ENCODE peak calls at places on chromosome 18, in seven cellular contexts. L, C, H, W, Z, X and F are unnamed samples.

GRCh38 chr18:36153203-36153602 is 23.5 kb downstream of the ELP2 start:
- DNase-seq in L (no peak), C (no peak), H (no peak), W (no peak), Z (no peak), X (no peak), F (no peak)

GRCh38 chr18:53458266-53458665 is 766.2 kb downstream of the MBD2 start:
- DNase-seq in L (no peak), C (no peak), H (no peak), W (no peak), Z (no peak), X (no peak), F (no peak)

GRCh38 chr18:33567705-33568104 is 10.3 kb upstream of the ASXL3 start:
- DNase-seq in L (no peak), C (no peak), H (no peak), W (no peak), Z (no peak), X (no peak), F (no peak)

GRCh38 chr18:73691118-73691517 is 456.5 kb downstream of the FBXO15 start:
- DNase-seq in L (no peak), C (no peak), H (no peak), W (no peak), Z (no peak), X (no peak), F (no peak)

GRCh38 chr18:26312196-26312595 is 86.0 kb downstream of the TAF4B start:
- DNase-seq in L (no peak), C (no peak), H (no peak), W (no peak), Z (no peak), X (no peak), F (no peak)

GRCh38 chr18:57743008-57743407 is 60.1 kb downstream of the ATP8B1 start:
- DNase-seq in L (no peak), C (no peak), H (no peak), W (no peak), Z (no peak), X (no peak), F (no peak)

GRCh38 chr18:70380915-70381896 is 92.4 kb downstream of the SOCS6 start:
- DNase-seq in L (peak), C (no peak), H (no peak), W (no peak), Z (no peak), X (peak), F (no peak)

GRCh38 chr18:830315-830901 is 18.4 kb upstream of the YES1 start:
- DNase-seq in L (peak), C (no peak), H (no peak), W (no peak), Z (no peak), X (no peak), F (peak)

GRCh38 chr18:54267688-54268087 is 1.6 kb upstream of the POLI start:
- DNase-seq in L (no peak), C (no peak), H (no peak), W (no peak), Z (no peak), X (no peak), F (no peak)

GRCh38 chr18:22503803-22504202 is 86.1 kb upstream of the CTAGE1 start:
- DNase-seq in L (no peak), C (no peak), H (no peak), W (no peak), Z (no peak), X (no peak), F (no peak)

GRCh38 chr18:22309191-22309590 is 108.5 kb downstream of the CTAGE1 start:
- DNase-seq in L (no peak), C (no peak), H (no peak), W (no peak), Z (no peak), X (no peak), F (no peak)

GRCh38 chr18:55524353-55525123 is 63.5 kb downstream of the TCF4 start:
- DNase-seq in L (no peak), C (no peak), H (no peak), W (no peak), Z (no peak), X (no peak), F (no peak)

GRCh38 chr18:68436485-68436884 is 278.4 kb downstream of the TMX3 start:
- DNase-seq in L (no peak), C (no peak), H (no peak), W (no peak), Z (no peak), X (no peak), F (no peak)

GRCh38 chr18:9643549-9643948 is 29.2 kb upstream of the PPP4R1 start:
- DNase-seq in L (no peak), C (peak), H (no peak), W (peak), Z (no peak), X (no peak), F (no peak)
- TF ChIP-seq EP300 in L (no peak), C (peak), H (no peak), W (no peak), Z (no peak), X (no peak), F (peak)

GRCh38 chr18:59453468-59453961 is 94.5 kb upstream of the LMAN1 start:
- DNase-seq in L (no peak), C (no peak), H (no peak), W (no peak), Z (no peak), X (no peak), F (no peak)
- TF ChIP-seq EP300 in L (no peak), C (no peak), H (no peak), W (no peak), Z (no peak), X (no peak), F (no peak)

GRCh38 chr18:3875376-3875775 is 425.4 kb downstream of the TGIF1 start:
- DNase-seq in L (no peak), C (no peak), H (no peak), W (no peak), Z (no peak), X (no peak), F (no peak)

GRCh38 chr18:3873211-3873610 is 423.2 kb downstream of the TGIF1 start:
- DNase-seq in L (no peak), C (no peak), H (no peak), W (no peak), Z (no peak), X (no peak), F (no peak)

GRCh38 chr18:3873698-3874495 is 423.9 kb downstream of the TGIF1 start:
- DNase-seq in L (no peak), C (no peak), H (no peak), W (no peak), Z (no peak), X (no peak), F (no peak)

GRCh38 chr18:3875961-3876360 is 426.0 kb downstream of the TGIF1 start:
- DNase-seq in L (no peak), C (no peak), H (no peak), W (no peak), Z (no peak), X (no peak), F (no peak)

GRCh38 chr18:3874593-3874992 is 424.6 kb downstream of the TGIF1 start:
- DNase-seq in L (no peak), C (no peak), H (no peak), W (no peak), Z (no peak), X (no peak), F (no peak)
- TF ChIP-seq EP300 in L (no peak), C (no peak), H (no peak), W (no peak), Z (no peak), X (no peak), F (no peak)

DNA sequence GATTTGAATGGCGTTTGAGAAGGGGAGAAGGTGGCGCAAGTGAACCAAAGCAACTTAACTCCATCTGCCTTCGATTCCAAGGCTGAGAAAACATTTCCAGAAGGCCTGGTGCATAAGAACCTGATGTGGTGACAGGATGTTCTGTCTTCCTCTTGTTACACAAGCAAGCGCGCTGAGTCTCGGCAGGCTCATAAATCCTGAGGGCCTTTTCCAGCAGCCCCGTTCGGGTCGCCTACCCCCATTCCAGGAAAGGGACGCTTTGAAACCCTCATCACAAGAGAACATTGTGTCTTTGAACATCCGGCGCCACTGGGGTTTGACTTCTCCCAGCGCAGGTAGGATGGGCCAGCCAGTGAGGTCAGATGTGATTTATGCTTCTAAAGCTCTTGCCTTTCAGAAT is 403.5 kb downstream of the SETBP1 start:
- DNase-seq in L (no peak), C (no peak), H (no peak), W (no peak), Z (peak), X (no peak), F (no peak)
- TF ChIP-seq EP300 in L (no peak), C (no peak), H (no peak), W (no peak), Z (no peak), X (peak), F (peak)